ENCODE peak calls at places on chromosomes 5 and 9, in five cellular contexts. S, M, X, Y and W are unnamed samples.

GRCh38 chr5:80282054-80282453 is 26.2 kb upstream of the SERINC5 start:
- DNase-seq in S (no peak), M (no peak), X (no peak), Y (no peak), W (no peak)

GRCh38 chr9:16656432-16657169 is 213.9 kb downstream of the BNC2 start:
- DNase-seq in S (no peak), M (no peak), X (no peak), Y (no peak), W (no peak)

GRCh38 chr5:65811004-65811403 is 89.0 kb downstream of the NLN start:
- DNase-seq in S (no peak), M (no peak), X (no peak), Y (no peak), W (no peak)

GRCh38 chr9:16485575-16486321 is 384.7 kb downstream of the BNC2 start:
- DNase-seq in S (no peak), M (no peak), X (no peak), Y (no peak), W (no peak)

GRCh38 chr9:16217933-16218830 is 652.3 kb downstream of the BNC2 start:
- DNase-seq in S (no peak), M (no peak), X (no peak), Y (no peak), W (no peak)

GRCh38 chr9:6433405-6433804 is 20.4 kb downstream of the UHRF2 start:
- DNase-seq in S (no peak), M (no peak), X (no peak), Y (no peak), W (no peak)

GRCh38 chr9:100714372-100715099 is 136.7 kb downstream of the CAVIN4 start:
- DNase-seq in S (peak; percentile 53), M (no peak), X (peak; percentile 1), Y (peak; percentile 83), W (no peak)

GRCh38 chr5:173665326-173665725 is 48.9 kb upstream of the BOD1 start:
- DNase-seq in S (no peak), M (no peak), X (no peak), Y (no peak), W (no peak)

GRCh38 chr5:86909461-86909881 is 291.7 kb downstream of the COX7C start:
- DNase-seq in S (no peak), M (no peak), X (peak; percentile 27), Y (no peak), W (no peak)

GRCh38 chr5:13601152-13601551 is 343.3 kb downstream of the DNAH5 start:
- DNase-seq in S (no peak), M (no peak), X (no peak), Y (no peak), W (no peak)

GRCh38 chr9:71819115-71819739 is 50.9 kb upstream of the CEMIP2 start:
- DNase-seq in S (peak; percentile 21), M (no peak), X (no peak), Y (peak; percentile 56), W (peak; percentile 22)

GRCh38 chr9:125812403-125812802 is 65.2 kb downstream of the PBX3 start:
- DNase-seq in S (no peak), M (no peak), X (no peak), Y (no peak), W (no peak)

GRCh38 chr5:158054388-158055092 is 195.6 kb upstream of the CLINT1 start:
- DNase-seq in S (no peak), M (no peak), X (no peak), Y (no peak), W (no peak)

GRCh38 chr9:84701801-84702200 is 32.3 kb downstream of the NTRK2 start:
- DNase-seq in S (no peak), M (no peak), X (no peak), Y (no peak), W (no peak)

GRCh38 chr9:136644343-136644592 is 18.4 kb upstream of the EGFL7 start:
- DNase-seq in S (peak; percentile 88), M (no peak), X (no peak), Y (no peak), W (no peak)

GRCh38 chr9:70553718-70554673 is 139.5 kb upstream of the KLF9 start:
- DNase-seq in S (peak; percentile 19), M (no peak), X (no peak), Y (no peak), W (no peak)

GRCh38 chr5:130141689-130142320 is 237.5 kb downstream of the CHSY3 start:
- DNase-seq in S (no peak), M (no peak), X (peak; percentile 10), Y (peak; percentile 70), W (no peak)

GRCh38 chr5:58582411-58583393 is at the start of gene RAB3C:
- DNase-seq in S (peak; percentile 86), M (peak; percentile 50), X (peak; percentile 72), Y (peak; percentile 95), W (peak; percentile 78)

GRCh38 chr5:56479701-56480304 is 246.7 kb upstream of the ANKRD55 start:
- DNase-seq in S (no peak), M (no peak), X (no peak), Y (no peak), W (peak; percentile 69)

GRCh38 chr9:38371495-38371894 is 21.0 kb upstream of the ALDH1B1 start:
- DNase-seq in S (no peak), M (no peak), X (no peak), Y (peak; percentile 55), W (peak; percentile 61)

GRCh38 chr9:98903938-98904560 is 39.7 kb upstream of the COL15A1 start:
- DNase-seq in S (no peak), M (no peak), X (no peak), Y (no peak), W (no peak)

GRCh38 chr5:141319202-141319601 is 1.4 kb downstream of the TAF7 start:
- DNase-seq in S (no peak), M (no peak), X (no peak), Y (no peak), W (no peak)
- H3K9me3 ChIP-seq in S (peaks cover 57% of the 10 kb centered on the region), M (peaks cover 16% of the 10 kb centered on the region), X (peaks cover 52% of the 10 kb centered on the region), Y (peaks cover 7% of the 10 kb centered on the region), W (peaks cover 19% of the 10 kb centered on the region)

GRCh38 chr9:91939953-91940352 is 10.1 kb downstream of the ROR2 start:
- DNase-seq in S (no peak), M (no peak), X (no peak), Y (no peak), W (no peak)

GRCh38 chr9:91935066-91935729 is 14.8 kb downstream of the ROR2 start:
- DNase-seq in S (no peak), M (no peak), X (no peak), Y (no peak), W (no peak)

GRCh38 chr9:91937031-91937430 is 13.0 kb downstream of the ROR2 start:
- DNase-seq in S (no peak), M (no peak), X (no peak), Y (no peak), W (no peak)

GRCh38 chr9:91935805-91936204 is 14.2 kb downstream of the ROR2 start:
- DNase-seq in S (no peak), M (no peak), X (no peak), Y (no peak), W (no peak)

GRCh38 chr9:91937727-91938126 is 12.3 kb downstream of the ROR2 start:
- DNase-seq in S (no peak), M (no peak), X (no peak), Y (no peak), W (no peak)
- H3K9me3 ChIP-seq in S (no peaks in the 10 kb centered on the region), M (no peaks in the 10 kb centered on the region), X (peaks cover 3% of the 10 kb centered on the region), Y (no peaks in the 10 kb centered on the region), W (no peaks in the 10 kb centered on the region)

GRCh38 chr9:22265534-22265933 is 181.1 kb upstream of the DMRTA1 start:
- DNase-seq in S (no peak), M (no peak), X (no peak), Y (no peak), W (no peak)

GRCh38 chr9:22265038-22265437 is 181.6 kb upstream of the DMRTA1 start:
- DNase-seq in S (no peak), M (no peak), X (no peak), Y (no peak), W (no peak)
- H3K9me3 ChIP-seq in S (no peaks in the 10 kb centered on the region), M (no peaks in the 10 kb centered on the region), X (no peaks in the 10 kb centered on the region), Y (no peaks in the 10 kb centered on the region), W (no peaks in the 10 kb centered on the region)

DNA sequence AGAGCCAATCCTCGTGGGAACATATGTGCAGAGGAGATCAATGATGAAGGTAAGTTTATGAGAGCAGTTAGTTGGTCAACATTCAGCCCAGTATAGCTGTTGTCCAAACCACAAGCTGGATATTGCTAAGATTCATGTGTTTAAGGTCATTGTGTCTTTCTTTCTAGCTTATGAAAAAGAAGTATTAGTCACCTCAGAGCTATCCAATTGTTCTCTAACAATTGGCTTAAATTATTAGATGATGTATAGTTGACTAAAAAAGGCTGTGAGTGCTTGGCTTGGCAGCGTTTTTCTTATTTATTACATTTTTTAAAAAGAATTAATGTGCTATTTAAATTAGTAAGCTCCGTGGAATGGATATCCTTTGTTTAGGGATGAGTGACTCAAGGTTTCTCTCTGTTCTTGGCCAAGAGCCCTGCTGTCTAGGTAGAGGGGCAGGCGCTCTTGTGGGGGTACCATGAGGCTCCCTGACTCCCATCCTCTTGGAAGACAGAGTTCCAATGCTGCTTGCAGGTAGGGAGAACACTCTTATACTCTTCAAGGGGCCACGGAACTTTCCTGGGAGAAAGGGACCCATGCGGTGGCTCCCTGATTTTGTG is 487.4 kb downstream of the IRX1 start:
- DNase-seq in S (no peak), M (no peak), X (no peak), Y (no peak), W (no peak)
- H3K9me3 ChIP-seq in S (no peaks in the 10 kb centered on the region), M (no peaks in the 10 kb centered on the region), X (peaks cover 43% of the 10 kb centered on the region), Y (no peaks in the 10 kb centered on the region), W (no peaks in the 10 kb centered on the region)

GRCh38 chr5:2370626-2371418 is 380.7 kb downstream of the IRX2 start:
- DNase-seq in S (no peak), M (no peak), X (no peak), Y (no peak), W (no peak)
- H3K9me3 ChIP-seq in S (no peaks in the 10 kb centered on the region), M (no peaks in the 10 kb centered on the region), X (peaks cover 72% of the 10 kb centered on the region), Y (no peaks in the 10 kb centered on the region), W (no peaks in the 10 kb centered on the region)

DNA sequence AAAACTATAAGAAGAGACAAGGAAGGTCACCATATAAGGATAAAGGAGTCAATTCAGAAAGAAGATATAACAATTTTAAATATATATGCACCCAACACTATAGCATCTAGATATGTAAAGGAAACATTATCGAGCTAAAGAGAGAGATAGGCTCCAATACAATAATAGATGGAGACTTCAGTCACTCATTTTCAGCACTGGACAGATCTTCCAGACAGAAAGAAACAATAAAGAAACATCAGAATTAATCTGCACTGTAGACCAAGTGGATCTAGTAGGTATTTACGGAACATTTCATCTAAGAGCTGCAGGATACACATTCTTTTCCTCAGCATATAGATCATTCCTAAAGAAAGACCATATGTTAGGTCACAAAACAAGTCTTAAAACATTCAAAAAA is 463.5 kb downstream of the KCTD16 start:
- DNase-seq in S (no peak), M (no peak), X (no peak), Y (no peak), W (no peak)
- H3K9me3 ChIP-seq in S (peaks cover 23% of the 10 kb centered on the region), M (peaks cover 3% of the 10 kb centered on the region), X (peaks cover 3% of the 10 kb centered on the region), Y (no peaks in the 10 kb centered on the region), W (peaks cover 34% of the 10 kb centered on the region)